ENCODE peak calls at places on chromosomes 3 and 15, in six cellular contexts. S is neural crest cell, Y is heart right ventricle, O is lower lobe of right lung, E is GM13976, D is fibroblast of the aortic adventitia. A is an unnamed sample.

GRCh38 chr3:30644615-30645014 is 38.2 kb downstream of the TGFBR2 start:
- DNase-seq in S (no peak), Y (no peak), O (no peak), E (peak; percentile 19), D (peak; percentile 88), A (peak; percentile 42)

GRCh38 chr3:127740136-127740915 is 67.6 kb downstream of the ABTB1 start:
- DNase-seq in S (no peak), Y (no peak), O (no peak), E (no peak), D (no peak), A (no peak)

GRCh38 chr15:48936666-48937065 is 27.1 kb downstream of the SHC4 start:
- DNase-seq in S (no peak), Y (no peak), O (no peak), E (no peak), D (peak; percentile 62), A (no peak)

GRCh38 chr3:124951511-124952390 is 17.2 kb upstream of the MUC13 start:
- DNase-seq in S (no peak), Y (no peak), O (no peak), E (no peak), D (peak; percentile 65), A (no peak)

GRCh38 chr3:194740859-194741486 is 55.3 kb downstream of the FAM43A start:
- DNase-seq in S (no peak), Y (no peak), O (peak; percentile 59), E (no peak), D (peak; percentile 59), A (no peak)

GRCh38 chr3:166291510-166291909 is 454.3 kb upstream of the BCHE start:
- DNase-seq in S (no peak), Y (no peak), O (no peak), E (no peak), D (no peak), A (no peak)

GRCh38 chr15:75994220-75994619 is 18.0 kb downstream of the NRG4 start:
- DNase-seq in S (no peak), Y (no peak), O (no peak), E (no peak), D (no peak), A (no peak)

GRCh38 chr3:85148056-85148455 is 189.3 kb downstream of the CADM2 start:
- DNase-seq in S (no peak), Y (no peak), O (no peak), E (no peak), D (no peak), A (no peak)

GRCh38 chr15:31523655-31524049 is 197.0 kb downstream of the KLF13 start:
- DNase-seq in S (no peak), Y (no peak), O (no peak), E (no peak), D (no peak), A (no peak)

GRCh38 chr15:69474846-69475455 is 22.3 kb downstream of the RPLP1 start:
- DNase-seq in S (no peak), Y (no peak), O (no peak), E (no peak), D (no peak), A (no peak)

GRCh38 chr15:31487811-31488436 is 161.3 kb downstream of the KLF13 start:
- DNase-seq in S (no peak), Y (no peak), O (no peak), E (peak; percentile 73), D (peak; percentile 57), A (no peak)

GRCh38 chr3:10193692-10194327 is 29.1 kb downstream of the IRAK2 start:
- DNase-seq in S (no peak), Y (no peak), O (no peak), E (no peak), D (no peak), A (no peak)

GRCh38 chr15:58103482-58103881 is 34.7 kb upstream of the AQP9 start:
- DNase-seq in S (no peak), Y (no peak), O (no peak), E (no peak), D (no peak), A (no peak)

GRCh38 chr3:186219211-186219638 is 110.3 kb upstream of the ETV5 start:
- DNase-seq in S (no peak), Y (no peak), O (no peak), E (no peak), D (no peak), A (no peak)

GRCh38 chr3:141055136-141055535 is 4.0 kb downstream of the SPSB4 start:
- DNase-seq in S (no peak), Y (no peak), O (no peak), E (no peak), D (no peak), A (no peak)

GRCh38 chr15:65110676-65111292 is 4.2 kb downstream of the UBAP1L start:
- DNase-seq in S (no peak), Y (no peak), O (no peak), E (no peak), D (peak; percentile 71), A (no peak)

GRCh38 chr3:5232570-5232969 is 45.1 kb downstream of the EDEM1 start:
- DNase-seq in S (no peak), Y (no peak), O (no peak), E (no peak), D (no peak), A (no peak)

GRCh38 chr3:4996223-4996765 is 17.1 kb downstream of the BHLHE40 start:
- DNase-seq in S (no peak), Y (no peak), O (no peak), E (no peak), D (no peak), A (no peak)

DNA sequence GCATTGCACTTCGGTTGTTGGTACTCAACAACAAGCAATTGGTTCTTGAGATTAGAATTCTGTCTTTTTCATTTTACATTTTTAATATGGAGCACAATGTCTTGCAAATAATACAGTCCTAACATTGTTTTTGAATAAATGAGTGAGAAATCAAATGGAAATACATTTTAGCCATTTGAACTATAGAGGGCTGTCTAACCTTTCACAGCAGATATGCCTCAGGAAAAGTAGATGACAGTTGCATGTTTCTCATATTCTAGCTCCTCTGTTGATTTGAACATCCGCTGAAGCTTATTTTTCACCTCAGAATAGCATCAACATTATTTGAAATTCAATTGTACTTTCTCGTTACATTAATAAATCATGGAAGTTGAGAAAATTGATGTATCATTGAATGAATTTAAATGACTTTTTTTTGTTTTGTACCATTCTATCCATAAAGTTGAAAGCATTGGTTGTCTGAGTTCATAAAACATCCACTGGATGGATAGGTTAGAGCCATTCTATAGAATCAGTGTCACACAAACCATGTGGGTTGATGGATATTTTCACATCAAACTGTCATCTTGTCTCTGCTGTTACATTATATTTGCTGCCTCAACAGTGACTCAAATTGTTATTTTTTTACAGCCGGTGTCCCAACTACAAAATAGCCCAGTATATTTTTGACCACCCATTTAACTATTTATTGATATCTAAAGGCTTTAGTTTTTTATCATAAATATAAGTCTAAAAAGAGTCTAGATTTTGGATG is 928.3 kb downstream of the NSUN3 start:
- DNase-seq in S (no peak), Y (no peak), O (no peak), E (no peak), D (no peak), A (no peak)
- TF ChIP-seq CTCF in S (no peak), Y (no peak), O (no peak), E (no peak), D (no peak), A (no peak)

DNA sequence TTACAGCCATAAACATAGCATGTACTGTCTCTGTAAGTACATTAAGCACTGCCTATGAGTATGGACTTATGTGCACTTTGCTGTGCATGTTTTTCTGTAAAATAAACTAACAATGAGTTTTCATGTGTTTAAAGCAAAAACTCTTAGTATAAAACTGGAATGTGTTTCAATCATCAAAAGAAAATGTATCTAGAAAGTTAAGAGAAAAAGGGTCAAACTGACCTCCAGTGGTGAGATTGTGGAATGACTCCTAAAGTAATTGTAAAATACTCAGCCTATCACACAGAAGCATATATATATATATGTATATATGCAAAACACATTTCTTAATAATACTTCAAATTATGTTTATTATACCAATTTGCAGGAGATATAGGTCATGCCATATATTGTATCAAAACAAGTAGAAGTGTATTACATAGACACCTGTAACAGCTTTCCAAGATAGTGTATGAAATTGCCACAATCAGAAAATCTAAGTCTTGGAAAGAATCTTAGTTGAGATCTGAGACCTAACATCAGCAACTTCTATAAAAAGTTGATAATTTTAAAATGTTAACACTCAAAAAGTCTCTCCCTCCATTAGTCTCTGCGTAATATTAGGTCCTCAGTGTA is 199.6 kb downstream of the FMN1 start:
- DNase-seq in S (no peak), Y (no peak), O (no peak), E (peak; percentile 24), D (peak; percentile 84), A (no peak)
- TF ChIP-seq CTCF in S (peak; percentile 77), Y (peak; percentile 54), O (peak; percentile 45), E (no peak), D (peak; percentile 64), A (peak; percentile 27)

GRCh38 chr3:126472277-126473006 is 3.2 kb downstream of the ZXDC start:
- DNase-seq in S (no peak), Y (peak; percentile 40), O (peak; percentile 88), E (no peak), D (peak; percentile 93), A (no peak)
- TF ChIP-seq CTCF in S (no peak), Y (no peak), O (no peak), E (no peak), D (peak; percentile 30), A (no peak)

DNA sequence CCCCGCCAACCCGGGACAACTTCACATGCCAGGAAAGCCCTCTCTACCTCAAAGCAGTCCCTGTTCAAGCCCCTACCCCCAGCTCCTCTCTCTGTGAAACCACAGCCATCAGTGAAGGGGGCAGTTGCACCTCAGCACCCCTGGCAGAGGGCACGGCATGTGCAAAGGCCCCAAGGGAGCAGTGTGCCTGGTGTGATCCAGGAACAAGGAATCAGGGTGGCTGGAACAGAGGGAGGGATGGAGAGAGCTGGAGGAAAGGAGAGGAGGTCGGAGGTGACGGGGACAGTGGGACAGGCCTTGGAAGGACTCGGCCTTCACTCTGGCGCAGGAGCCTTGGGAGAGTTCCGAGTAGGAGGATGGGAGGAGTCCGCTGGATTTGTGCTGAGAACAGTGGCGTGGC is 26.5 kb upstream of the IQSEC1 start:
- DNase-seq in S (no peak), Y (no peak), O (no peak), E (no peak), D (no peak), A (no peak)
- TF ChIP-seq CTCF in S (no peak), Y (no peak), O (no peak), E (no peak), D (no peak), A (no peak)

DNA sequence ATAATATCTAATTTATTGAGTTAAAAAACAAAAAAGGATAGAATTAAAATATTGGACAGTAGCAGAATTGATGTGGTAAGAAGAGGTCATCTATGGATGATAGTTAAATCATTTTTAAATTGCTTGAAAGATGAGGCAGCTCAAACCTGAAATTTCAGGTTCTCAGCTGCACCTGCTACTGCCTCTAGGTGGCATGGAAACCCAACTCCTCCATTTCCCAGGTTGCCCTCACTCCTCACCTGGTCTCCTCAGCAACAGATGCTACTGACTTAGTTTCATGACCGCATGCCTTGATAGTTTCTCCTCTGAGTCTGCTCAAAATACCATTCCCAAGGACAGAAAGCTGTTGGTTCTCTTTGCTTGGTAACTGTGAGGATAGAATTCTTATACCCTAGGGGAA is 148.1 kb downstream of the ABHD5 start:
- DNase-seq in S (no peak), Y (no peak), O (no peak), E (no peak), D (no peak), A (no peak)
- TF ChIP-seq CTCF in S (no peak), Y (no peak), O (no peak), E (no peak), D (peak; percentile 15), A (no peak)

GRCh38 chr15:86915811-86916331 is 836.2 kb downstream of the AGBL1 start:
- DNase-seq in S (peak; percentile 24), Y (no peak), O (no peak), E (peak; percentile 28), D (peak; percentile 85), A (no peak)
- TF ChIP-seq CTCF in S (peak; percentile 68), Y (peak; percentile 48), O (peak; percentile 46), E (no peak), D (peak; percentile 68), A (no peak)

GRCh38 chr3:71681224-71681668 is 44.0 kb downstream of the EIF4E3 start:
- DNase-seq in S (peak; percentile 51), Y (peak; percentile 40), O (peak; percentile 67), E (no peak), D (peak; percentile 67), A (no peak)
- TF ChIP-seq CTCF in S (peak; percentile 80), Y (peak; percentile 46), O (peak; percentile 73), E (peak; percentile 37), D (peak; percentile 71), A (peak; percentile 43)

A was measured in CD4-positive, alpha-beta T cell.